ENCODE peak calls at places on chromosomes 1 and 21, in six cellular contexts. S is GM23338; X is OCI-M1; O is H54; L is keratinocyte; R is activated gamma-delta T cell treated with anti-CD3 and anti-CD28 coated beads, Interleukin-2, amount 50 U/mL, for 16 hours. Z is an unnamed sample.

GRCh38 chr1:150521196-150521968 is 5.8 kb downstream of the FALEC start:
- DNase-seq in R (no peak), X (no peak), O (no peak), L (no peak), S (no peak), Z (no peak)

GRCh38 chr1:44500181-44501021 is 95.3 kb downstream of the RNF220 start:
- DNase-seq in O (no peak), R (no peak), S (peak; percentile 91), L (no peak), X (no peak), Z (peak; percentile 94)

GRCh38 chr1:224694969-224695368 is 78.9 kb downstream of the CNIH3 start:
- DNase-seq in O (no peak), R (no peak), X (no peak), S (no peak), L (no peak), Z (no peak)

GRCh38 chr1:107949467-107950253 is 15.3 kb downstream of the VAV3 start:
- DNase-seq in S (no peak), R (no peak), L (no peak), X (peak; percentile 24), O (no peak), Z (no peak)

GRCh38 chr1:200372095-200372884 is 37.5 kb downstream of the ZNF281 start:
- DNase-seq in L (no peak), S (peak; percentile 67), R (no peak), O (peak; percentile 37), X (no peak), Z (no peak)

GRCh38 chr1:80036690-80037432 is 1030.3 kb upstream of the ADGRL4 start:
- DNase-seq in R (no peak), O (no peak), L (no peak), X (peak; percentile 29), S (no peak), Z (peak; percentile 6)

GRCh38 chr21:27812279-27812678 is 845.4 kb upstream of the ADAMTS5 start:
- DNase-seq in X (no peak), L (no peak), O (no peak), S (no peak), R (no peak), Z (no peak)

GRCh38 chr1:185636848-185637247 is 97.3 kb upstream of the HMCN1 start:
- DNase-seq in O (no peak), S (no peak), L (no peak), X (no peak), R (no peak), Z (no peak)

GRCh38 chr1:205678286-205679111 is 1.8 kb downstream of the SLC45A3 start:
- DNase-seq in O (no peak), S (no peak), X (peak; percentile 90), L (no peak), R (no peak), Z (no peak)

GRCh38 chr21:46024983-46025860 is 43.7 kb downstream of the COL6A1 start:
- DNase-seq in L (no peak), X (no peak), R (no peak), O (no peak), S (no peak), Z (no peak)

GRCh38 chr1:77016371-77016770 is 149.1 kb downstream of the ST6GALNAC5 start:
- DNase-seq in O (no peak), X (no peak), R (no peak), S (no peak), L (no peak), Z (peak; percentile 99)

GRCh38 chr1:53575141-53575947 is 116.1 kb downstream of the DMRTB1 start:
- DNase-seq in X (no peak), L (no peak), O (no peak), R (no peak), S (no peak), Z (no peak)

GRCh38 chr21:44872568-44873355 is 728 bp downstream of the PTTG1IP start:
- DNase-seq in S (peak; percentile 38), X (peak; percentile 68), O (no peak), L (no peak), R (no peak), Z (no peak)

GRCh38 chr1:59814901-59815825 is at the start of gene HOOK1:
- DNase-seq in X (no peak), R (peak; percentile 1), O (no peak), L (no peak), S (peak; percentile 34), Z (peak; percentile 55)

GRCh38 chr1:22888320-22889075 is 84.2 kb downstream of the LACTBL1 start:
- DNase-seq in L (no peak), O (no peak), X (no peak), S (no peak), R (no peak), Z (no peak)

GRCh38 chr1:227805606-227806197 is 9.8 kb upstream of the PRSS38 start:
- DNase-seq in L (peak; percentile 90), R (no peak), O (peak; percentile 72), S (no peak), X (no peak), Z (peak; percentile 37)

GRCh38 chr1:56584910-56585528 is 5.7 kb upstream of the PLPP3 start:
- DNase-seq in R (no peak), S (peak; percentile 80), O (no peak), L (no peak), X (peak; percentile 67), Z (peak; percentile 78)

GRCh38 chr1:248884632-248885295 is 21.3 kb upstream of the PGBD2 start:
- DNase-seq in R (no peak), X (peak; percentile 83), S (peak; percentile 50), L (no peak), O (no peak), Z (no peak)

GRCh38 chr1:167060141-167061072 is 29.8 kb downstream of the GPA33 start:
- DNase-seq in R (no peak), S (peak; percentile 59), X (peak; percentile 21), O (no peak), L (no peak), Z (peak; percentile 47)

GRCh38 chr1:203167026-203167912 is 8.4 kb downstream of the MYBPH start:
- DNase-seq in L (no peak), X (no peak), S (peak; percentile 30), O (no peak), R (no peak), Z (no peak)

GRCh38 chr1:119587328-119587727 is 60.7 kb downstream of the ZNF697 start:
- DNase-seq in R (no peak), S (no peak), L (no peak), O (no peak), X (no peak), Z (no peak)

GRCh38 chr1:2850502-2850901 is 49.0 kb upstream of the TTC34 start:
- DNase-seq in O (no peak), S (no peak), L (no peak), R (no peak), X (no peak), Z (no peak)

GRCh38 chr1:177849130-177849529 is 120.7 kb downstream of the SEC16B start:
- DNase-seq in R (no peak), L (peak; percentile 13), S (no peak), O (no peak), X (no peak), Z (no peak)

GRCh38 chr1:16248603-16249534 is 11.9 kb upstream of the CPLANE2 start:
- DNase-seq in R (no peak), O (no peak), X (peak; percentile 98), L (peak; percentile 41), S (no peak), Z (peak; percentile 67)

GRCh38 chr1:28078680-28079626 is 9.5 kb downstream of the EYA3 start:
- DNase-seq in X (no peak), L (peak; percentile 75), R (no peak), S (no peak), O (no peak), Z (no peak)

GRCh38 chr1:20530261-20530660 is 22.1 kb upstream of the FAM43B start:
- DNase-seq in X (peak; percentile 48), S (no peak), O (no peak), R (no peak), L (no peak), Z (no peak)

GRCh38 chr21:37139902-37140301 is 66.8 kb downstream of the TTC3 start:
- DNase-seq in S (peak; percentile 30), L (no peak), R (no peak), O (no peak), X (no peak), Z (peak; percentile 86)

GRCh38 chr1:4262665-4263064 is 362.6 kb upstream of the C1orf174 start:
- DNase-seq in O (no peak), S (no peak), X (no peak), R (no peak), L (no peak), Z (no peak)

GRCh38 chr1:84573481-84573966 is 716 bp downstream of the CTBS start:
- DNase-seq in O (no peak), R (no peak), S (no peak), L (no peak), X (no peak), Z (peak; percentile 95)

GRCh38 chr1:205735218-205735617 is 14.8 kb downstream of the NUCKS1 start:
- DNase-seq in X (no peak), S (no peak), O (no peak), R (no peak), L (no peak), Z (no peak)

GRCh38 chr1:95640746-95641145 is 406.7 kb downstream of the RWDD3 start:
- DNase-seq in R (no peak), O (no peak), L (no peak), S (no peak), X (peak; percentile 38), Z (no peak)

Z was measured in NCI-H82.